ENCODE peak calls at places on chromosomes 6 and 20, in eight cellular contexts. One of them, this sample, is unnamed.

GRCh38 chr6:156780117-156780641 is 3.0 kb downstream of the ARID1B start:
- DNase-seq in fibroblast of the aortic adventitia: peak; percentile 97
- DNase-seq in GM10248: peak; percentile 71
- DNase-seq in fibroblast of mammary gland: peak; percentile 94
- DNase-seq in fibroblast of lung: peak; percentile 96
- DNase-seq in colonic mucosa: peak; percentile 82
- DNase-seq in upper lobe of right lung: no peak
- DNase-seq in BE2C: peak; percentile 50
- DNase-seq in this sample: no peak

GRCh38 chr20:41956316-41957050 is 338.3 kb upstream of the CHD6 start:
- DNase-seq in fibroblast of the aortic adventitia: no peak
- DNase-seq in fibroblast of lung: no peak
- DNase-seq in fibroblast of mammary gland: peak; percentile 1
- DNase-seq in BE2C: peak; percentile 45
- DNase-seq in colonic mucosa: no peak
- DNase-seq in upper lobe of right lung: no peak
- DNase-seq in GM10248: no peak
- DNase-seq in this sample: no peak

GRCh38 chr6:42026540-42026939 is 23.8 kb upstream of the TAF8 start:
- DNase-seq in BE2C: no peak
- DNase-seq in GM10248: no peak
- DNase-seq in colonic mucosa: no peak
- DNase-seq in fibroblast of lung: no peak
- DNase-seq in fibroblast of mammary gland: no peak
- DNase-seq in fibroblast of the aortic adventitia: no peak
- DNase-seq in upper lobe of right lung: no peak
- DNase-seq in this sample: no peak

GRCh38 chr6:121828567-121828966 is 393.1 kb downstream of the GJA1 start:
- DNase-seq in fibroblast of mammary gland: peak; percentile 56
- DNase-seq in upper lobe of right lung: no peak
- DNase-seq in fibroblast of lung: peak; percentile 39
- DNase-seq in colonic mucosa: no peak
- DNase-seq in fibroblast of the aortic adventitia: peak; percentile 94
- DNase-seq in BE2C: no peak
- DNase-seq in GM10248: no peak
- DNase-seq in this sample: no peak

GRCh38 chr6:19866900-19867627 is 29.9 kb downstream of the ID4 start:
- DNase-seq in colonic mucosa: no peak
- DNase-seq in fibroblast of lung: peak; percentile 84
- DNase-seq in BE2C: no peak
- DNase-seq in fibroblast of the aortic adventitia: no peak
- DNase-seq in fibroblast of mammary gland: peak; percentile 42
- DNase-seq in upper lobe of right lung: no peak
- DNase-seq in GM10248: no peak
- DNase-seq in this sample: no peak

GRCh38 chr20:36479938-36480337 is 61.4 kb upstream of the MYL9 start:
- DNase-seq in GM10248: no peak
- DNase-seq in upper lobe of right lung: no peak
- DNase-seq in colonic mucosa: no peak
- DNase-seq in fibroblast of mammary gland: no peak
- DNase-seq in fibroblast of lung: no peak
- DNase-seq in fibroblast of the aortic adventitia: no peak
- DNase-seq in BE2C: no peak
- DNase-seq in this sample: no peak

GRCh38 chr6:168155821-168156741 is 77.1 kb upstream of the FRMD1 start:
- DNase-seq in fibroblast of lung: peak; percentile 8
- DNase-seq in fibroblast of the aortic adventitia: no peak
- DNase-seq in fibroblast of mammary gland: no peak
- DNase-seq in BE2C: no peak
- DNase-seq in GM10248: no peak
- DNase-seq in upper lobe of right lung: no peak
- DNase-seq in colonic mucosa: peak; percentile 41
- DNase-seq in this sample: peak; percentile 64

GRCh38 chr6:72650081-72650745 is 28.3 kb downstream of the KCNQ5 start:
- DNase-seq in fibroblast of mammary gland: peak; percentile 7
- DNase-seq in fibroblast of lung: peak; percentile 48
- DNase-seq in GM10248: no peak
- DNase-seq in colonic mucosa: no peak
- DNase-seq in upper lobe of right lung: no peak
- DNase-seq in BE2C: no peak
- DNase-seq in fibroblast of the aortic adventitia: peak; percentile 25
- DNase-seq in this sample: no peak

GRCh38 chr20:14921546-14921945 is 584.1 kb upstream of the FLRT3 start:
- DNase-seq in GM10248: no peak
- DNase-seq in fibroblast of the aortic adventitia: no peak
- DNase-seq in fibroblast of mammary gland: peak; percentile 31
- DNase-seq in fibroblast of lung: peak; percentile 21
- DNase-seq in upper lobe of right lung: no peak
- DNase-seq in BE2C: no peak
- DNase-seq in colonic mucosa: no peak
- DNase-seq in this sample: no peak

GRCh38 chr20:4320284-4320683 is 304.9 kb upstream of the RNF24 start:
- DNase-seq in fibroblast of the aortic adventitia: no peak
- DNase-seq in fibroblast of mammary gland: no peak
- DNase-seq in GM10248: no peak
- DNase-seq in upper lobe of right lung: no peak
- DNase-seq in fibroblast of lung: no peak
- DNase-seq in colonic mucosa: no peak
- DNase-seq in BE2C: no peak
- DNase-seq in this sample: no peak

DNA sequence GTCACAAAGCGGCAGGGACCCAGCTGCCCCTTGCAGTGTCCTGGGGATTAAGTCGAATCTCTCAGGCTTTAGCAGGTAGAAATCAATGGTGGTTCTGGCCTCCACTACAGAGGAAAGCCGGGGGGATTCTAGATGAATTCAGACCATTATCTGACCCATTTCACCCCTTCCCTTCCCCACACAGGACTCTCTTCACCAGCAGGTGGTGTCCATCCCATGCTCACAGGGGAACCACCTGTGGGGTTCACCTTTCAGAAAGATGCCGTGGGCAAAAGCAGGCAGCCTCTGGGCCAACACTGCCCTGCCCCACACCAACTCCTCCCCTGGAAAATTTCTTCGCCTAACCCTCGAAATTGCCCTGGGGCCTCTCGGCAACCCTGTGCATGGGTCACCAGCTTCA is 123.8 kb upstream of the GGTLC1 start:
- DNase-seq in colonic mucosa: no peak
- DNase-seq in upper lobe of right lung: no peak
- DNase-seq in fibroblast of the aortic adventitia: no peak
- DNase-seq in GM10248: no peak
- DNase-seq in fibroblast of lung: no peak
- DNase-seq in fibroblast of mammary gland: no peak
- DNase-seq in BE2C: no peak
- DNase-seq in this sample: no peak
- TF ChIP-seq CTCF in colonic mucosa: no peak
- TF ChIP-seq CTCF in upper lobe of right lung: no peak
- TF ChIP-seq CTCF in fibroblast of the aortic adventitia: no peak
- TF ChIP-seq CTCF in GM10248: no peak
- TF ChIP-seq CTCF in fibroblast of lung: no peak
- TF ChIP-seq CTCF in fibroblast of mammary gland: no peak
- TF ChIP-seq CTCF in BE2C: no peak
- TF ChIP-seq CTCF in this sample: no peak

GRCh38 chr6:166676270-166676860 is 49.3 kb upstream of the RPS6KA2 start:
- DNase-seq in fibroblast of mammary gland: no peak
- DNase-seq in GM10248: no peak
- DNase-seq in colonic mucosa: no peak
- DNase-seq in BE2C: no peak
- DNase-seq in fibroblast of the aortic adventitia: no peak
- DNase-seq in upper lobe of right lung: no peak
- DNase-seq in fibroblast of lung: no peak
- DNase-seq in this sample: no peak

GRCh38 chr6:166675736-166676135 is 48.7 kb upstream of the RPS6KA2 start:
- DNase-seq in fibroblast of the aortic adventitia: no peak
- DNase-seq in fibroblast of lung: no peak
- DNase-seq in fibroblast of mammary gland: no peak
- DNase-seq in BE2C: no peak
- DNase-seq in upper lobe of right lung: no peak
- DNase-seq in colonic mucosa: no peak
- DNase-seq in GM10248: no peak
- DNase-seq in this sample: no peak

GRCh38 chr6:166679566-166679965 is 52.5 kb upstream of the RPS6KA2 start:
- DNase-seq in GM10248: no peak
- DNase-seq in fibroblast of the aortic adventitia: no peak
- DNase-seq in fibroblast of lung: no peak
- DNase-seq in upper lobe of right lung: peak; percentile 60
- DNase-seq in BE2C: no peak
- DNase-seq in fibroblast of mammary gland: no peak
- DNase-seq in colonic mucosa: no peak
- DNase-seq in this sample: no peak

GRCh38 chr6:166677941-166678340 is 50.9 kb upstream of the RPS6KA2 start:
- DNase-seq in fibroblast of the aortic adventitia: no peak
- DNase-seq in BE2C: no peak
- DNase-seq in upper lobe of right lung: no peak
- DNase-seq in fibroblast of mammary gland: no peak
- DNase-seq in fibroblast of lung: no peak
- DNase-seq in GM10248: no peak
- DNase-seq in colonic mucosa: no peak
- DNase-seq in this sample: no peak

GRCh38 chr6:166678426-166678825 is 51.4 kb upstream of the RPS6KA2 start:
- DNase-seq in fibroblast of mammary gland: peak; percentile 14
- DNase-seq in colonic mucosa: peak; percentile 23
- DNase-seq in fibroblast of the aortic adventitia: peak; percentile 7
- DNase-seq in BE2C: no peak
- DNase-seq in GM10248: no peak
- DNase-seq in fibroblast of lung: peak; percentile 82
- DNase-seq in upper lobe of right lung: no peak
- DNase-seq in this sample: no peak
- TF ChIP-seq CTCF in fibroblast of mammary gland: no peak
- TF ChIP-seq CTCF in colonic mucosa: no peak
- TF ChIP-seq CTCF in fibroblast of the aortic adventitia: no peak
- TF ChIP-seq CTCF in BE2C: no peak
- TF ChIP-seq CTCF in GM10248: no peak
- TF ChIP-seq CTCF in fibroblast of lung: no peak
- TF ChIP-seq CTCF in upper lobe of right lung: no peak
- TF ChIP-seq CTCF in this sample: no peak

GRCh38 chr6:32842021-32842650 is 1.7 kb downstream of the PSMB8 start:
- DNase-seq in upper lobe of right lung: no peak
- DNase-seq in BE2C: no peak
- DNase-seq in fibroblast of lung: no peak
- DNase-seq in fibroblast of mammary gland: no peak
- DNase-seq in fibroblast of the aortic adventitia: no peak
- DNase-seq in GM10248: no peak
- DNase-seq in colonic mucosa: no peak
- DNase-seq in this sample: no peak
- TF ChIP-seq CTCF in upper lobe of right lung: no peak
- TF ChIP-seq CTCF in BE2C: no peak
- TF ChIP-seq CTCF in fibroblast of lung: no peak
- TF ChIP-seq CTCF in fibroblast of mammary gland: no peak
- TF ChIP-seq CTCF in fibroblast of the aortic adventitia: no peak
- TF ChIP-seq CTCF in GM10248: no peak
- TF ChIP-seq CTCF in colonic mucosa: no peak
- TF ChIP-seq CTCF in this sample: no peak

GRCh38 chr20:63190828-63191227 is 25.1 kb downstream of the YTHDF1 start:
- DNase-seq in colonic mucosa: no peak
- DNase-seq in fibroblast of lung: no peak
- DNase-seq in fibroblast of the aortic adventitia: no peak
- DNase-seq in upper lobe of right lung: no peak
- DNase-seq in BE2C: no peak
- DNase-seq in GM10248: no peak
- DNase-seq in fibroblast of mammary gland: no peak
- DNase-seq in this sample: no peak

GRCh38 chr20:63191400-63191799 is 24.5 kb downstream of the YTHDF1 start:
- DNase-seq in GM10248: no peak
- DNase-seq in fibroblast of lung: peak; percentile 35
- DNase-seq in upper lobe of right lung: no peak
- DNase-seq in fibroblast of mammary gland: no peak
- DNase-seq in colonic mucosa: peak; percentile 94
- DNase-seq in BE2C: peak; percentile 55
- DNase-seq in fibroblast of the aortic adventitia: no peak
- DNase-seq in this sample: no peak

GRCh38 chr20:63188641-63189321 is 27.1 kb downstream of the YTHDF1 start:
- DNase-seq in fibroblast of the aortic adventitia: no peak
- DNase-seq in BE2C: no peak
- DNase-seq in colonic mucosa: no peak
- DNase-seq in fibroblast of mammary gland: no peak
- DNase-seq in upper lobe of right lung: no peak
- DNase-seq in GM10248: no peak
- DNase-seq in fibroblast of lung: no peak
- DNase-seq in this sample: no peak

GRCh38 chr20:63189322-63189642 is 26.6 kb downstream of the YTHDF1 start:
- DNase-seq in GM10248: no peak
- DNase-seq in fibroblast of the aortic adventitia: no peak
- DNase-seq in fibroblast of mammary gland: no peak
- DNase-seq in colonic mucosa: no peak
- DNase-seq in BE2C: no peak
- DNase-seq in fibroblast of lung: no peak
- DNase-seq in upper lobe of right lung: no peak
- DNase-seq in this sample: no peak

GRCh38 chr20:63189846-63190559 is 25.9 kb downstream of the YTHDF1 start:
- DNase-seq in fibroblast of the aortic adventitia: no peak
- DNase-seq in BE2C: no peak
- DNase-seq in fibroblast of lung: no peak
- DNase-seq in GM10248: no peak
- DNase-seq in fibroblast of mammary gland: no peak
- DNase-seq in upper lobe of right lung: no peak
- DNase-seq in colonic mucosa: no peak
- DNase-seq in this sample: no peak
- TF ChIP-seq CTCF in fibroblast of the aortic adventitia: no peak
- TF ChIP-seq CTCF in BE2C: no peak
- TF ChIP-seq CTCF in fibroblast of lung: no peak
- TF ChIP-seq CTCF in GM10248: no peak
- TF ChIP-seq CTCF in fibroblast of mammary gland: no peak
- TF ChIP-seq CTCF in upper lobe of right lung: no peak
- TF ChIP-seq CTCF in colonic mucosa: no peak
- TF ChIP-seq CTCF in this sample: no peak